ENCODE peak calls at places on chromosomes 13 and 19, in ten cellular contexts. B is GM12891, I is adrenal gland, D is IMR-90, Y is heart left ventricle, L is gastrocnemius medialis, O is suprapubic skin, T is transverse colon, C is tibial nerve, R is ovary. V is an unnamed sample.

GRCh38 chr19:54431255-54431838 is 16.1 kb downstream of the TTYH1 start:
- DNase-seq in B (no peak), I (no peak), D (peak; percentile 28), Y (no peak), L (no peak), O (peak; percentile 78), T (peak; percentile 28), C (no peak), R (peak; percentile 61), V (no peak)

GRCh38 chr13:28478127-28478526 is 16.8 kb downstream of the FLT1 start:
- DNase-seq in B (no peak), I (no peak), D (peak; percentile 84), Y (no peak), L (no peak), O (no peak), T (no peak), C (no peak), R (no peak), V (no peak)

GRCh38 chr19:31408460-31409124 is 59.4 kb upstream of the TSHZ3 start:
- DNase-seq in B (no peak), I (no peak), D (peak; percentile 87), Y (peak; percentile 32), L (no peak), O (no peak), T (no peak), C (no peak), R (no peak), V (no peak)

GRCh38 chr13:80873589-80873988 is 532.7 kb upstream of the SPRY2 start:
- DNase-seq in B (no peak), I (no peak), D (no peak), Y (no peak), L (no peak), O (no peak), T (no peak), C (no peak), R (no peak), V (no peak)

GRCh38 chr13:32031025-32031814 is at the start of gene FRY:
- DNase-seq in B (peak; percentile 51), I (peak; percentile 86), D (peak; percentile 58), Y (peak; percentile 65), L (peak; percentile 50), O (peak; percentile 73), T (peak; percentile 56), C (peak; percentile 27), R (peak; percentile 65), V (peak; percentile 35)

GRCh38 chr19:47257411-47258169 is 1.3 kb downstream of the CCDC9 start:
- DNase-seq in B (no peak), I (no peak), D (no peak), Y (no peak), L (no peak), O (no peak), T (no peak), C (no peak), R (peak; percentile 62), V (peak; percentile 54)

GRCh38 chr13:80239116-80239515 is 101.8 kb downstream of the SPRY2 start:
- DNase-seq in B (no peak), I (no peak), D (no peak), Y (no peak), L (no peak), O (no peak), T (no peak), C (no peak), R (no peak), V (no peak)

GRCh38 chr13:77143325-77143907 is 116.5 kb upstream of the FBXL3 start:
- DNase-seq in B (no peak), I (no peak), D (peak; percentile 52), Y (no peak), L (no peak), O (no peak), T (no peak), C (no peak), R (no peak), V (no peak)

GRCh38 chr19:17293605-17294004 is 9.6 kb downstream of the ABHD8 start:
- DNase-seq in B (no peak), I (no peak), D (no peak), Y (no peak), L (no peak), O (no peak), T (no peak), C (no peak), R (no peak), V (no peak)

GRCh38 chr19:17289489-17289888 is 7.8 kb downstream of the ANKLE1 start:
- DNase-seq in B (peak; percentile 77), I (peak; percentile 87), D (peak; percentile 90), Y (peak; percentile 69), L (peak; percentile 23), O (no peak), T (peak; percentile 71), C (no peak), R (peak; percentile 67), V (peak; percentile 86)

GRCh38 chr19:17294051-17294891 is 9.0 kb downstream of the ABHD8 start:
- DNase-seq in B (peak; percentile 62), I (peak; percentile 72), D (no peak), Y (no peak), L (no peak), O (no peak), T (peak; percentile 56), C (no peak), R (peak; percentile 57), V (peak; percentile 83)

GRCh38 chr19:17296278-17296677 is 6.9 kb downstream of the ABHD8 start:
- DNase-seq in B (no peak), I (peak; percentile 74), D (peak; percentile 36), Y (no peak), L (no peak), O (no peak), T (no peak), C (no peak), R (no peak), V (no peak)

DNA sequence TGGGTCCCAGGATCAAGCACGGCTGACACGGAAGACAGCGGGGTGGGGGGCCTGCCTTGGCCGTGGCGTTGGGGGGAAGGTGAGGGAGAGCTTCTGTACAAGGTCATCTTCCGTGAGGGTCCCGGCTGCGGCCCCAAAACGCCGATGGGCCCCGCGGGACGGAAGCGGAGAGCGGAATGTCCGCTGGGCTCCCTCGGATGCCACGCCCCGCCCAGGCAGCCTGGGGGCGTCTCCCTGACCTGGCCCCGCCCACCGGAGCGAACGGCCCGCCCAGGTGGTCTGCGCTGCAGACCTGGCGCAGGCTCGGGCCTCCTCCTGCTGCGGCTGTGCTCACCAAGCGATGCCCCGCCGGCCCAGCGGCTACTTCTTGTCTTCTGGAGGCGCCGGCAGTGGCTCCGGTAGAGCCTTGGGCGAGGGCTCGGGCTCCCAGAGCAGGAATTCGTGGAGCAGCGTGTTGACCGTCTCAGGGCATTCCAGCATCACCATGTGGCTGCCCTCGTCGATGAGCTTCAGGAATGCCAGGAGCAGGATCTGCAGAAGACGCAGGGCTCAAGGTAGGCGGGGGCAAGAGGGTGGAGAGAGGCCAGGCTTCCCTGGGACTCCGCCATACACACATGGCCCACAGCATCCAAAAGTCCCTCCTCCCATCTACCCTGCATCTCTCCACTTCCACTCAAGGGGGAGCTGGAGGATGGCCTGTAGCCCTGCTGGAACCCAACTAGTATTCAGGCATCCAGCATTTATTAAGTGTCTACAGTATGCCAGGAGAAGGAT is 10.7 kb downstream of the ABHD8 start:
- DNase-seq in B (peak; percentile 98), I (peak; percentile 85), D (peak; percentile 82), Y (peak; percentile 74), L (peak; percentile 20), O (peak; percentile 79), T (peak; percentile 85), C (peak; percentile 75), R (peak; percentile 80), V (peak; percentile 87)
- TF ChIP-seq POLR2A in B (no peak), I (no peak), D (no peak), Y (no peak), L (no peak), O (no peak), T (peak; percentile 52), C (no peak), R (no peak), V (peak; percentile 60)

DNA sequence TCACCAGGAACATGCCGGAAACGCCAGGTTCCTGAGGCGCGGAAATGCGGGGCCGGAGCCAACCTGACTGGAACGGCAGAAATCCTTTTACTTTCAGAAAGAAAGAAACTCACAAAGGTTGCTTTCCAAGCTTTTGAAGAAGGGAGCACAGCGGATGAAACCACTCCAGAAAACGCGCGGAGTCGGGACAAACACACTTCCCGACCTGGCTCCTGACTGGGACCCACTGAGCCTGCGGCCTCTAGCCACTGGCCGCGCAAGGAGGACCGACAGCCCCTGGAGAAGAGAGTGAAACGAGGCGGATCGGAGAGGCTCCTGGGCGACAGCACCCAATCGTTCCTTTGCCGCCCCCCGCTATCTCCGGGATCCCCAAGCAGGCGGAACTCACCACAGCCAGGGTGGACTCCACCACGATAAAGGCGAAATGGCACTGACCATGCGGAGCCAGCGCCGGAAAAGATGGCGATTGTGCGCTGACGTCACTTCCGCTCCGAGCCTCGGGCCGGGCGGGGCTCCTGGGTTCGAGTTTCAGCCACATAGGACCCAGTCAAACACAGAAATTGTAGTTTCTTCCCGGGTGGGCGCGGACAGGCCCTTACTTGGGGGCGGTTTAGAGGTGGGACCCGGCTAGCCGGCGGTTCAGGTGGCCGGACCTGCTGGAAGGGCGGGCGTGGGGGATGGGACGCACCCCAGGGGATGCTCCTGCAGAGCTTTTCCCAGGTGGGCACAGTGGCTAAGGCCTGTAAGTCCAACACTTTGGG is at the start of gene ZNF121:
- DNase-seq in B (peak; percentile 61), I (peak; percentile 92), D (peak; percentile 73), Y (peak; percentile 87), L (peak; percentile 59), O (peak; percentile 90), T (peak; percentile 88), C (peak; percentile 73), R (peak; percentile 85), V (peak; percentile 94)
- TF ChIP-seq POLR2A in B (peak; percentile 97), I (peak; percentile 29), D (peak; percentile 89), Y (no peak), L (peak; percentile 49), O (no peak), T (peak; percentile 49), C (no peak), R (peak; percentile 64), V (peak; percentile 86)

DNA sequence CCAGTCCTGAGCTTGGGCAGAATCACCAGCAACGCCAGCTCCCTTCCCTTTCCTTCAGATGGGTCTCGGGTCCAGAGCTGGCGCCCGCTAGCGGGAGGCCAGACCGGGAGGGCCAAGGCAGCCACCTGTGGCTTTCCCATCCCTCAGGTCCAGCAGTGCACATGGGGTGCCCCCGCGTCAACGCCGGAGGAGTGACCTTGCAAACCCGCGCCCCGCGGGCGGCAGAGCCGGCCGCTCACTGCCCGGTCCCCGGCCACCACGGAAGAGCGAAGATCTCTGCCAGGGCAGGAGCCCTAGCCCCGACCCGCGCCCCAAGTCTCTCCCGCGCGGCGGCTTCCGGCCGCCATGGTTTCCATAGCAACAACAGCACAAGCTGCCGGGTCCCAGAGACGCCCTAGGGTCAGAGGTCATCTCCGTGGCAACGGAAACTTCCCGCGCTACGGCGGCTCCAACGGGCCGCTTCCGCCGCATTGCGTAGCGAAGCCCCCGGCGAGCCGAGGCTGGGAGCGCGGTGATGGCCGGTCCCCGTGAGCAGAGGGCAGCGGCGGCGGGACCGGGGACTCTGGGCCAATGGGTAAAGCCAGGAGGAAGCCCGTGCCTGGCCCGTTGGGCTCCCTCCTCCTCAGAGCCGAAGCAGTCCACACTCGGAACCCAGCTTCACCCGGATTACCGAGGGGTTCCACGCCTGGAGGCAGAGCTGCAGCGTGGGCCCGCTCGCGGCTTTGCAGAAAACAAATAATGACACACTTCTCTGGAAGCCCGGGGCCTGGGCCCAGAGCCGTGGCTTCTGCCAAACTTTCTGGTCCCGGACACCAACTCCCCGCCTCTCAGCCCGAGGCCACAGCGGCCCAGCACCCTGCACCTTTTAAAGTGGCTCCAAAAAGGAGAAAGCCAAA is 7.4 kb downstream of the FGF14 start:
- DNase-seq in B (peak; percentile 91), I (peak; percentile 97), D (peak; percentile 73), Y (peak; percentile 95), L (peak; percentile 81), O (peak; percentile 96), T (peak; percentile 93), C (peak; percentile 90), R (peak; percentile 97), V (peak; percentile 94)
- TF ChIP-seq POLR2A in B (no peak), I (no peak), D (no peak), Y (no peak), L (no peak), O (no peak), T (peak; percentile 47), C (no peak), R (peak; percentile 31), V (peak; percentile 66)

DNA sequence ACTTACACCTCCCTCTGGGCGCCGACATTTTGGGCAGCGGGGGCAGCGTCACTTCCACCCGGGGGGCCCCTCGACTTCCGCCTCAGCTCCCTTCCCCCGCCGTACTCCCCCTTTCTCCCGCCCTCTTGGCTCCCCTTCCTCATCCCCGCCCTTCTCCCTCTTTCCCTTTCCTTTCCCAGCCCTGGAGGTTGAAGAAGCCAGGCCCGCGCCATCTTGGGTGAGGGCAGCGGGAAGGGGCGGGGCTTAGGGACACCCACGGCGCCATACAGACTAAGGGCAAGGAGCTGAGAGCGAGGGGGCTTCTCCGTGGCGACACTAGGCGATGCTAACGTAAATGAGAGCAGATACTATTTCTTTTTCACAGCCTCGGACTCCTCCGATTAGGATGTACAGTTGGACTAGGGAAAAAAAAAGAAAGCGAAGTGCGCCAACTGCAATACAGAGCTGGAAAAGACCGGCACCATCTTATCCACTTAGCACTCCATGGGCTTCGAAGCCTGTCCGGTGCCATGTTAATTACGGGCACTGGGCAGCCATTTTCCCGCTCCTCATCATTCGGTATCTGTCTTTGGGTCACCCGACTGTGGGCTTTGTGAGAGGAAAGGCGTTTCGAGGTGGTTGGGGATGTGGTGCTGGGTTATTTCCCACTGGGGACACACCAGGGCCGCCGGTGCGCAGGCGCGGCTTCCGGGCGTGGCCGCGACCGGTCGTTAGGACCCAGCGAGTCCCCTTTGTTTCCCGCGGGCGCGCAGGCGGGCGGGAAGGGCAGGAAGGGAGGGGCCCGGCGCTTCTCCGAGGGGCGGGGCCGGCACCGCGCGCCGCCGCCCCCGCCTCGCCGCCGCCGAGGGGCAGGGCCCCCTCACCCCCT is at the start of the genes FIZ1 and ZNF524:
- DNase-seq in B (peak; percentile 86), I (peak; percentile 100), D (peak; percentile 98), Y (peak; percentile 99), L (peak; percentile 99), O (peak; percentile 100), T (peak; percentile 98), C (peak; percentile 99), R (peak; percentile 98), V (peak; percentile 98)
- TF ChIP-seq POLR2A in B (no peak), I (no peak), D (peak; percentile 64), Y (no peak), L (no peak), O (no peak), T (peak; percentile 20), C (no peak), R (peak; percentile 17), V (peak; percentile 36)

V was measured in erythroblast.